ENCODE peak calls at places on chromosomes 6 and 20, in five cellular contexts. P is NCI-H82, D is GM03348, Q is neural progenitor cell, V is astrocyte of the spinal cord. F is an unnamed sample.

GRCh38 chr6:26500102-26500501 is at the start of gene BTN1A1:
- DNase-seq in D (no peak), V (no peak), Q (no peak), P (no peak), F (no peak)

GRCh38 chr20:23007462-23007861 is 27.6 kb upstream of the SSTR4 start:
- DNase-seq in Q (no peak), P (no peak), V (no peak), D (no peak), F (no peak)

GRCh38 chr6:4812068-4812467 is 35.9 kb downstream of the CDYL start:
- DNase-seq in Q (no peak), V (no peak), P (no peak), D (no peak), F (no peak)

GRCh38 chr6:132797975-132798819 is at the start of gene SLC18B1:
- DNase-seq in Q (peak), V (peak), D (peak), P (peak), F (peak)

GRCh38 chr6:3159805-3160781 is 2.7 kb upstream of the TUBB2A start:
- DNase-seq in P (no peak), V (peak), Q (peak), D (no peak), F (no peak)

GRCh38 chr6:17101422-17102257 is at the start of gene STMND1:
- DNase-seq in V (peak), D (peak), Q (peak), P (peak), F (peak)

GRCh38 chr6:16336056-16336810 is 97.8 kb downstream of the GMPR start:
- DNase-seq in P (no peak), Q (no peak), D (no peak), V (no peak), F (no peak)

GRCh38 chr6:163877877-163878639 is 463.5 kb downstream of the QKI start:
- DNase-seq in D (no peak), V (no peak), Q (no peak), P (no peak), F (no peak)

GRCh38 chr6:150169609-150170008 is 26.8 kb downstream of the PPP1R14C start:
- DNase-seq in V (peak), D (peak), P (no peak), Q (no peak), F (no peak)

GRCh38 chr20:52105573-52106422 is 85.8 kb downstream of the ZFP64 start:
- DNase-seq in V (peak), Q (peak), P (peak), D (no peak), F (no peak)

GRCh38 chr20:47784599-47785320 is 521 bp downstream of the SULF2 start:
- DNase-seq in P (peak), Q (peak), D (peak), V (peak), F (peak)

GRCh38 chr6:148611213-148611612 is 135.6 kb upstream of the UST start:
- DNase-seq in D (peak), Q (no peak), V (peak), P (peak), F (peak)

GRCh38 chr6:9388596-9388995 is 953.3 kb upstream of the SLC35B3 start:
- DNase-seq in D (no peak), Q (no peak), P (no peak), V (no peak), F (no peak)

GRCh38 chr6:165205632-165206031 is 103.8 kb downstream of the C6orf118 start:
- DNase-seq in Q (no peak), V (no peak), P (peak), D (no peak), F (no peak)

GRCh38 chr6:90197854-90198496 is 98.7 kb downstream of the BACH2 start:
- DNase-seq in D (peak), Q (peak), V (peak), P (peak), F (peak)

GRCh38 chr6:101663099-101663498 is 269.6 kb downstream of the GRIK2 start:
- DNase-seq in P (peak), D (no peak), V (no peak), Q (no peak), F (no peak)

GRCh38 chr6:170019259-170020040 is 268.0 kb downstream of the ERMARD start:
- DNase-seq in V (no peak), Q (no peak), P (no peak), D (no peak), F (no peak)

GRCh38 chr6:151370509-151371078 is 20.8 kb downstream of the ZBTB2 start:
- DNase-seq in D (peak), Q (peak), P (no peak), V (peak), F (no peak)

GRCh38 chr6:136761227-136761922 is 30.9 kb downstream of the MAP3K5 start:
- DNase-seq in D (peak), Q (no peak), V (no peak), P (no peak), F (no peak)

GRCh38 chr20:3658708-3659491 is 4.3 kb downstream of the GFRA4 start:
- DNase-seq in D (no peak), Q (no peak), P (peak), V (no peak), F (no peak)

GRCh38 chr20:62242196-62242595 is 3.9 kb downstream of the OSBPL2 start:
- DNase-seq in D (no peak), V (no peak), Q (no peak), P (no peak), F (no peak)

GRCh38 chr6:159695984-159696383 is 2.9 kb upstream of the SOD2 start:
- DNase-seq in V (no peak), Q (no peak), D (peak), P (no peak), F (no peak)

GRCh38 chr6:153879826-153880225 is 159.2 kb upstream of the OPRM1 start:
- DNase-seq in P (no peak), V (no peak), Q (no peak), D (no peak), F (no peak)

GRCh38 chr6:126064994-126065401 is 78.7 kb downstream of the TRMT11 start:
- DNase-seq in Q (no peak), D (no peak), P (peak), V (no peak), F (no peak)

GRCh38 chr20:56257604-56258003 is 9.1 kb downstream of the MC3R start:
- DNase-seq in P (no peak), Q (no peak), D (no peak), V (no peak), F (no peak)

GRCh38 chr6:54238407-54238806 is 69.8 kb upstream of the TINAG start:
- DNase-seq in D (peak), Q (no peak), P (no peak), V (peak), F (no peak)

GRCh38 chr20:32526125-32526524 is 59.0 kb downstream of the NOL4L start:
- DNase-seq in P (no peak), D (no peak), Q (no peak), V (no peak), F (no peak)